ENCODE peak calls at places on chromosomes 7 and 10, in nine cellular contexts. L, X, O, P, A, I, S, C and M are unnamed samples.

GRCh38 chr7:50149364-50149763 is 56.3 kb upstream of the ZPBP start:
- DNase-seq in L (no peak), S (no peak), A (no peak), P (no peak), X (no peak), O (no peak), I (no peak), C (no peak), M (no peak)

GRCh38 chr7:45136106-45137060 is 21.2 kb upstream of the RAMP3 start:
- DNase-seq in L (peak), X (peak), P (peak), C (peak), I (peak), S (peak), O (peak), A (peak), M (peak)

GRCh38 chr7:4774804-4775280 is 581 bp upstream of the AP5Z1 start:
- DNase-seq in L (no peak), I (peak), O (no peak), C (peak), S (no peak), P (peak), A (peak), X (no peak), M (no peak)

GRCh38 chr10:71980181-71981023 is 16.2 kb downstream of the CHST3 start:
- DNase-seq in S (no peak), P (no peak), O (no peak), I (peak), C (peak), X (no peak), A (no peak), L (no peak), M (no peak)

GRCh38 chr7:29325508-29325907 is 130.9 kb downstream of the CHN2 start:
- DNase-seq in O (no peak), C (no peak), S (no peak), I (no peak), A (no peak), X (no peak), P (no peak), L (no peak), M (no peak)

GRCh38 chr10:13916384-13916947 is 329.7 kb downstream of the PRPF18 start:
- DNase-seq in A (no peak), P (no peak), L (no peak), S (no peak), O (no peak), I (no peak), C (no peak), X (no peak), M (no peak)

GRCh38 chr7:145106001-145106400 is 270.1 kb upstream of the TPK1 start:
- DNase-seq in C (no peak), O (no peak), A (peak), P (peak), L (no peak), I (no peak), X (no peak), S (no peak), M (no peak)

GRCh38 chr10:47402681-47403301 is 18.7 kb upstream of the ZNF488 start:
- DNase-seq in O (peak), L (peak), C (peak), S (no peak), A (peak), X (no peak), I (peak), P (peak), M (no peak)

GRCh38 chr10:78913219-78914059 is 155.3 kb upstream of the ZMIZ1 start:
- DNase-seq in S (no peak), C (peak), L (peak), A (no peak), P (no peak), I (no peak), O (peak), X (no peak), M (no peak)

GRCh38 chr7:141012696-141013344 is 1.9 kb downstream of the MRPS33 start:
- DNase-seq in A (peak), O (no peak), L (no peak), S (no peak), X (no peak), C (no peak), P (peak), I (peak), M (no peak)

GRCh38 chr10:116085333-116085732 is 187.7 kb downstream of the GFRA1 start:
- DNase-seq in A (no peak), L (no peak), P (no peak), C (no peak), S (no peak), I (no peak), X (no peak), O (no peak), M (no peak)

GRCh38 chr7:45910855-45911254 is 10.2 kb downstream of the IGFBP3 start:
- DNase-seq in I (no peak), X (no peak), L (no peak), P (no peak), O (no peak), A (no peak), C (no peak), S (no peak), M (no peak)

GRCh38 chr7:22640269-22640668 is 86.7 kb upstream of the IL6 start:
- DNase-seq in L (no peak), X (no peak), I (no peak), S (no peak), P (no peak), O (no peak), C (no peak), A (no peak), M (no peak)

GRCh38 chr10:43846968-43847367 is 198.3 kb upstream of the ZNF32 start:
- DNase-seq in S (no peak), C (no peak), I (no peak), P (no peak), A (no peak), L (no peak), X (no peak), O (no peak), M (no peak)

GRCh38 chr10:59903871-59904270 is 2.5 kb downstream of the CCDC6 start:
- DNase-seq in S (no peak), P (peak), L (no peak), I (peak), A (no peak), C (no peak), O (no peak), X (no peak), M (no peak)

GRCh38 chr10:55287346-55287745 is 486.3 kb upstream of the PCDH15 start:
- DNase-seq in X (no peak), I (no peak), C (no peak), P (no peak), A (no peak), S (no peak), O (no peak), L (no peak), M (no peak)

GRCh38 chr7:22653981-22654380 is 73.0 kb upstream of the IL6 start:
- DNase-seq in P (no peak), X (no peak), C (no peak), O (no peak), A (no peak), L (no peak), I (no peak), S (no peak), M (no peak)

GRCh38 chr7:158782638-158783490 is 46.4 kb downstream of the ESYT2 start:
- DNase-seq in L (peak), A (peak), S (no peak), O (peak), X (no peak), I (peak), P (peak), C (peak), M (no peak)

GRCh38 chr7:123995617-123996326 is 37.1 kb downstream of the TMEM229A start:
- DNase-seq in I (no peak), L (no peak), X (no peak), C (no peak), A (no peak), S (no peak), O (no peak), P (no peak), M (no peak)

GRCh38 chr7:158123214-158123613 is 464.4 kb downstream of the PTPRN2 start:
- DNase-seq in I (no peak), P (no peak), A (no peak), O (no peak), C (no peak), X (no peak), S (no peak), L (no peak), M (no peak)

GRCh38 chr10:25818751-25819150 is 115.3 kb upstream of the MYO3A start:
- DNase-seq in S (no peak), A (no peak), P (no peak), I (no peak), X (no peak), L (no peak), O (peak), C (no peak), M (no peak)

GRCh38 chr10:72058989-72059842 is 29.1 kb downstream of the SPOCK2 start:
- DNase-seq in C (no peak), I (no peak), X (no peak), S (no peak), O (no peak), A (no peak), P (peak), L (no peak), M (no peak)

GRCh38 chr10:127880557-127880956 is 12.2 kb downstream of the CLRN3 start:
- DNase-seq in S (no peak), C (peak), O (no peak), I (no peak), X (no peak), A (no peak), P (no peak), L (no peak), M (peak)

GRCh38 chr10:948347-948746 is 16.8 kb upstream of the LARP4B start:
- DNase-seq in A (no peak), X (no peak), I (no peak), L (no peak), C (no peak), O (no peak), P (no peak), S (no peak), M (no peak)

GRCh38 chr10:90398551-90398950 is 459.3 kb downstream of the HTR7 start:
- DNase-seq in C (no peak), S (no peak), P (peak), A (no peak), O (no peak), I (peak), X (no peak), L (no peak), M (no peak)

GRCh38 chr7:98077762-98078161 is 28.9 kb upstream of the LMTK2 start:
- DNase-seq in X (no peak), S (no peak), C (no peak), O (no peak), P (no peak), L (no peak), A (no peak), I (no peak), M (no peak)

GRCh38 chr7:85634951-85635350 is 448.1 kb upstream of the SEMA3D start:
- DNase-seq in I (no peak), X (no peak), A (peak), O (no peak), P (no peak), C (no peak), S (no peak), L (no peak), M (no peak)

GRCh38 chr10:96613565-96613964 is 26.8 kb upstream of the TM9SF3 start:
- DNase-seq in C (no peak), S (no peak), O (no peak), P (peak), A (peak), I (peak), X (no peak), L (no peak), M (no peak)

GRCh38 chr7:41628926-41629325 is 74.0 kb downstream of the INHBA start:
- DNase-seq in L (no peak), C (no peak), A (peak), X (no peak), I (peak), O (peak), P (peak), S (no peak), M (no peak)

GRCh38 chr7:101077303-101078086 is 7.8 kb upstream of the TRIM56 start:
- DNase-seq in O (peak), L (peak), I (peak), C (peak), A (peak), P (peak), S (peak), X (peak), M (peak)

GRCh38 chr10:70584941-70585544 is 17.5 kb downstream of the PRF1 start:
- DNase-seq in X (no peak), C (no peak), I (no peak), O (peak), S (no peak), L (no peak), A (peak), P (no peak), M (peak)

GRCh38 chr7:55191926-55192692 is 173.0 kb upstream of the LANCL2 start:
- DNase-seq in O (peak), C (no peak), X (no peak), S (no peak), I (peak), A (no peak), P (peak), L (no peak), M (no peak)

DNA sequence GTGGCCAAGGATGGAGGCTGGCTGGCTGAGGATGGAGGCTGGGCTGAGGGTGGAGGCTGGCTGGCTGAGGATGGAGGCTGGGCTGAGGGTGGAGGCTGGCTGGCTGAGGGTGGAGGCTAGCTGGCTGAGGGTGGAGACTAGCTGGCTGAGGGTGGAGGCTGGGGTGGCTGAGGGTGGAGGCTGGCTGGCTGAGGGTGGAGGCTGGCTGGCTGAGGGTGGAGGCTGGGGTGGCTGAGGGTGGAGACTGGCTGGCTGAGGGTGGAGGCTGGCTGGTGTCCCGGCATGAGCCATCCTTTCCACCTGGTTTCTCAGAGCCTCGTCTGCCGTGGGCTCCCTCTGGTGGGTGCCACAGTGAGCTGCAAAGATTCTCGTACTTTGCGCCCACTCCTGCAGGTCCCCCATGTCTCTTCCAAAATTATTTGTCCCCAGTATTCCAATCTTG is 88.4 kb downstream of the ELFN1 start:
- DNase-seq in S (no peak), P (peak), L (no peak), O (peak), X (no peak), I (peak), C (peak), A (peak), M (no peak)
- TF ChIP-seq CTCF in S (no peak), P (peak), L (no peak), O (peak), X (peak), I (peak), C (no peak), A (peak), M (peak)

GRCh38 chr10:114077815-114078219 is 34.2 kb downstream of the ADRB1 start:
- DNase-seq in O (peak), S (no peak), A (no peak), P (no peak), I (no peak), L (no peak), C (no peak), X (no peak), M (no peak)
- TF ChIP-seq CTCF in O (peak), S (no peak), A (no peak), P (no peak), I (no peak), L (no peak), C (no peak), X (no peak), M (no peak)

DNA sequence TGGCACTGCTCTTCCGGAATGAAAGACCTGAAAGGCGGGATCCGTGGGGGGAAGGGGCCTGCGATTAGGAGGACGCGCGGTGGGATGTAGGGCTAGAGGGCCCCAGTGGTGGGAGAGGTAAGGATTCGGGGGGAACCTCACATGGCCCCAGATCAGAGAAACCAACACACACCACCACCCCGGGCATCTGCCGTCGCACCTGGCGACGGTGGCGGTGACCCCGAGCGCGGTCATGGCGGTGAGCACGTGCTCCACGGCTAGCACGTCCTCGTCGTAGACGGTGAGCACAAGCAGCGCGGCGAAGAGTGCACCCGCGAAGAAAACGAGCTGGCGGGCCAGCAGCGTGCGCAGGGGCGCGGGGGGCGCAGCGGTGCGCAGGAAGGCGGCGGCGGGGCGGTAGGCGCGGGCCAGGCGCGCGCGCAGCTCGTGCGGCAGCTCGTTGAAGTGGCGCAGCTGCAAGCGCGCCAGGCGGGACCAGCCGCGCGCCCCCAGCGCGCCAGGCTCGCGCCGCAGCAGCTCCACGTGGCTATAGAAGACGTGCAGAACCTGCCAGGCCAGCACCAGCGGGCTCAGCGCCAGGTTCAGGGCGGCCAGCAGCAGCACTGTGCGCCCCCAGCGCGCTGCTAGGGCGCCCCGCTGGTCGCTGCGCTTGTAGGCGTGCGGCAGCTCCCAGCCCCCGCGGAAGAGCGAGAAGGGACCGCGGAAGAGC is 5.7 kb downstream of the ATG9B start:
- DNase-seq in C (peak), O (peak), S (peak), L (no peak), I (no peak), X (no peak), P (no peak), A (peak), M (peak)
- TF ChIP-seq CTCF in C (no peak), O (no peak), S (peak), L (no peak), I (no peak), X (no peak), P (no peak), A (no peak), M (peak)

GRCh38 chr7:71271203-71271602 is 139.3 kb downstream of the GALNT17 start:
- DNase-seq in S (no peak), L (no peak), P (no peak), C (no peak), O (no peak), X (no peak), I (no peak), A (no peak), M (no peak)
- TF ChIP-seq CTCF in S (no peak), L (no peak), P (no peak), C (no peak), O (no peak), X (no peak), I (no peak), A (no peak), M (no peak)

DNA sequence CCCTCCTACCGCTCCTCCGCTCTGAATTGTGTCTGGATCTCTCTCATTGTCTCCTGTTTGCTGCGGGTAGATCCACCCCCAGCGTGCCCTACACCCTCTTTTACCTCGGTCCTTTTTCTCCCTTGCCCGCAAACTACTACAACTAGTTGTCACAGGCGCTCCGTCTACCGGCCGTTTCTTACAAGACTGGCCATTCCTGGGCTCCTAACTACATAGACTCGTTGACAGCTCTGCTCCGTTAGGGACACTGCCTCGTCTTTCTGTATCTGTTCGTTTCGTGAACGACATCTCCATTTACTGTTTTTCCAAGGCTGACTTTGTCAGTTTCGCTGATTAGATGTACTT is 793 bp downstream of the TAF3 start:
- DNase-seq in P (peak), I (peak), O (peak), S (peak), A (peak), X (no peak), C (peak), L (peak), M (peak)
- TF ChIP-seq CTCF in P (peak), I (peak), O (peak), S (no peak), A (peak), X (peak), C (no peak), L (no peak), M (no peak)

DNA sequence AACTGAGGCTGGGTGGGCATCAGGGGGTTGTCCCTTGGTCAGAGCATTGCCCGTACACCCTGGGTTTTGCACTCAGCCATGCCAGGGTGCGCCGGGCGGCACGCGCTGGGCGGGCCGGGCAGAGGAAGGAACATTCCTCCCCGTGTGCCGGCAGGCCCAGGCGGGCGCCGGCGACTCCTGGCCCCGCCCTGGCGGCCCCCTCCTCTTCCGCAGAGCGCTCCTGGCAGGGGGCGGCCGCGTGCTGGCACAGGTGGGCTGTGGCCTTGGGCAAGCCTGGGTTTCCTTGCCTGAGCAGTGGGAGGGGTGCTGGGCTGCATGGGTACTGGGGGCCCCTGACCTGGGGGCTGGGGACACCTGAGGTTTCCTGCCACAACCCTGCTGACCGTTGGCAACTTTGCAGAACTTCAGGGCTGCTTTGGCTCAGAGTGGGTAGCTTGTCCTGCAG is 3.9 kb downstream of the LFNG start:
- DNase-seq in C (peak), O (peak), I (no peak), X (no peak), P (no peak), S (no peak), A (peak), L (peak), M (no peak)
- TF ChIP-seq CTCF in C (no peak), O (no peak), I (no peak), X (no peak), P (no peak), S (no peak), A (no peak), L (no peak), M (no peak)